ENCODE peak calls at places on chromosomes 5 and 9, in seven cellular contexts. P is midbrain; Y is MM.1S; Z is NAMALWA; C is C1 segment of cervical spinal cord; N is HFFc6; G is activated CD8-positive, alpha-beta memory T cell treated with anti-CD3 and anti-CD28 coated beads, Interleukin-2, amount 50 U/mL, for 48 hours. A is an unnamed sample.

GRCh38 chr5:103307470-103307869 is 48.9 kb downstream of the MACIR start:
- DNase-seq in P (no peak), Y (no peak), Z (no peak), C (no peak), N (no peak), G (no peak), A (no peak)

GRCh38 chr9:126430124-126430523 is 103.5 kb downstream of the MVB12B start:
- DNase-seq in P (no peak), Y (no peak), Z (no peak), C (no peak), N (no peak), G (peak; percentile 25), A (no peak)

GRCh38 chr5:380701-381309 is 59.3 kb downstream of the AHRR start:
- DNase-seq in P (no peak), Y (no peak), Z (no peak), C (no peak), N (no peak), G (peak; percentile 37), A (no peak)

GRCh38 chr9:32869404-32869803 is 86.1 kb downstream of the TMEM215 start:
- DNase-seq in P (no peak), Y (no peak), Z (no peak), C (no peak), N (no peak), G (no peak), A (no peak)

GRCh38 chr5:145936401-145937131 is at the start of gene SH3RF2:
- DNase-seq in P (no peak), Y (no peak), Z (no peak), C (peak; percentile 20), N (peak; percentile 42), G (peak; percentile 62), A (no peak)

GRCh38 chr5:10354048-10354872 is 765 bp downstream of the MARCHF6 start:
- DNase-seq in P (peak; percentile 37), Y (peak; percentile 50), Z (peak; percentile 85), C (peak; percentile 56), N (no peak), G (peak; percentile 79), A (peak; percentile 67)

GRCh38 chr9:134190232-134191121 is 26.1 kb upstream of the RNU6ATAC start:
- DNase-seq in P (no peak), Y (no peak), Z (no peak), C (no peak), N (no peak), G (no peak), A (no peak)

GRCh38 chr5:110351451-110351850 is 375.0 kb downstream of the TMEM232 start:
- DNase-seq in P (no peak), Y (no peak), Z (no peak), C (no peak), N (no peak), G (no peak), A (no peak)

GRCh38 chr9:121750715-121751623 is 99.5 kb downstream of the DAB2IP start:
- DNase-seq in P (peak; percentile 83), Y (no peak), Z (no peak), C (peak; percentile 66), N (no peak), G (no peak), A (no peak)

GRCh38 chr9:135053133-135053532 is 34.3 kb upstream of the OLFM1 start:
- DNase-seq in P (no peak), Y (no peak), Z (peak; percentile 19), C (no peak), N (no peak), G (no peak), A (no peak)

GRCh38 chr9:131875828-131876485 is 136.1 kb upstream of the RAPGEF1 start:
- DNase-seq in P (no peak), Y (no peak), Z (no peak), C (no peak), N (peak; percentile 42), G (no peak), A (no peak)

GRCh38 chr5:2780421-2781171 is 29.1 kb upstream of the IRX2 start:
- DNase-seq in P (no peak), Y (peak; percentile 65), Z (no peak), C (no peak), N (no peak), G (no peak), A (no peak)

GRCh38 chr9:86983260-86984255 is 36.3 kb upstream of the GAS1 start:
- DNase-seq in P (no peak), Y (no peak), Z (no peak), C (no peak), N (peak; percentile 74), G (no peak), A (no peak)

GRCh38 chr9:126980231-126980630 is 65.6 kb downstream of the RALGPS1 start:
- DNase-seq in P (no peak), Y (no peak), Z (no peak), C (no peak), N (no peak), G (no peak), A (no peak)

GRCh38 chr9:2043881-2044462 is 28.8 kb downstream of the SMARCA2 start:
- DNase-seq in P (no peak), Y (no peak), Z (no peak), C (no peak), N (no peak), G (no peak), A (no peak)

GRCh38 chr5:5710471-5710870 is 288.0 kb downstream of the ICE1 start:
- DNase-seq in P (no peak), Y (no peak), Z (no peak), C (no peak), N (no peak), G (no peak), A (no peak)

GRCh38 chr9:27194401-27195091 is 85.5 kb downstream of the TEK start:
- DNase-seq in P (no peak), Y (no peak), Z (no peak), C (no peak), N (peak; percentile 80), G (no peak), A (no peak)

GRCh38 chr5:74209566-74209965 is 431.0 kb downstream of the ENC1 start:
- DNase-seq in P (no peak), Y (no peak), Z (no peak), C (no peak), N (no peak), G (no peak), A (no peak)

GRCh38 chr5:55694152-55694830 is 17.8 kb downstream of the SLC38A9 start:
- DNase-seq in P (no peak), Y (peak; percentile 50), Z (peak; percentile 42), C (no peak), N (peak; percentile 18), G (no peak), A (peak; percentile 62)

GRCh38 chr5:170219615-170220014 is 13.2 kb upstream of the C5orf58 start:
- DNase-seq in P (no peak), Y (no peak), Z (no peak), C (no peak), N (peak; percentile 78), G (no peak), A (peak; percentile 69)

GRCh38 chr5:140223567-140223966 is 48.6 kb downstream of the CYSTM1 start:
- DNase-seq in P (no peak), Y (no peak), Z (no peak), C (no peak), N (no peak), G (no peak), A (no peak)

GRCh38 chr9:136095028-136095494 is at the start of gene NACC2:
- DNase-seq in P (peak; percentile 25), Y (no peak), Z (no peak), C (peak; percentile 59), N (peak; percentile 30), G (no peak), A (no peak)

GRCh38 chr9:19999491-20000057 is 210.7 kb upstream of the SLC24A2 start:
- DNase-seq in P (no peak), Y (no peak), Z (no peak), C (no peak), N (peak; percentile 88), G (peak; percentile 70), A (no peak)

GRCh38 chr9:134399435-134400056 is 73.3 kb downstream of the RXRA start:
- DNase-seq in P (no peak), Y (peak; percentile 21), Z (peak; percentile 47), C (no peak), N (peak; percentile 25), G (no peak), A (peak; percentile 61)

GRCh38 chr5:156815988-156816599 is 34.0 kb upstream of the PPP1R2B start:
- DNase-seq in P (no peak), Y (peak; percentile 69), Z (peak; percentile 51), C (no peak), N (peak; percentile 4), G (no peak), A (peak; percentile 69)

GRCh38 chr9:92637331-92637730 is 32.6 kb downstream of the IPPK start:
- DNase-seq in P (no peak), Y (no peak), Z (no peak), C (no peak), N (no peak), G (peak; percentile 37), A (no peak)

GRCh38 chr5:57600321-57600720 is 117.7 kb upstream of the ACTBL2 start:
- DNase-seq in P (no peak), Y (peak; percentile 66), Z (no peak), C (no peak), N (no peak), G (no peak), A (no peak)

GRCh38 chr9:79592736-79593493 is 21.1 kb downstream of the TLE4 start:
- DNase-seq in P (no peak), Y (peak; percentile 47), Z (no peak), C (no peak), N (no peak), G (no peak), A (no peak)

GRCh38 chr5:92594031-92594430 is 987.0 kb downstream of the NR2F1-AS1 start:
- DNase-seq in P (no peak), Y (no peak), Z (no peak), C (no peak), N (no peak), G (no peak), A (no peak)

GRCh38 chr9:89234636-89235035 is 56.0 kb upstream of the SHC3 start:
- DNase-seq in P (no peak), Y (peak; percentile 73), Z (no peak), C (no peak), N (no peak), G (peak; percentile 73), A (peak; percentile 59)

GRCh38 chr5:87780831-87781760 is 368.4 kb upstream of the CCNH start:
- DNase-seq in P (peak; percentile 94), Y (peak; percentile 90), Z (peak; percentile 92), C (peak; percentile 67), N (peak; percentile 75), G (peak; percentile 81), A (peak; percentile 92)

GRCh38 chr5:73422164-73422563 is 26.4 kb downstream of the FOXD1 start:
- DNase-seq in P (no peak), Y (no peak), Z (peak; percentile 6), C (no peak), N (no peak), G (no peak), A (no peak)

GRCh38 chr9:3920586-3921582 is 379.0 kb downstream of the GLIS3 start:
- DNase-seq in P (no peak), Y (no peak), Z (no peak), C (no peak), N (no peak), G (no peak), A (no peak)

GRCh38 chr9:18786936-18787658 is 245.9 kb downstream of the SAXO1 start:
- DNase-seq in P (no peak), Y (no peak), Z (no peak), C (no peak), N (no peak), G (no peak), A (no peak)

GRCh38 chr9:81529556-81530193 is 159.7 kb downstream of the TLE1 start:
- DNase-seq in P (no peak), Y (no peak), Z (no peak), C (no peak), N (peak; percentile 39), G (no peak), A (no peak)

GRCh38 chr5:178940569-178941360 is at the start of gene ZNF454:
- DNase-seq in P (peak; percentile 98), Y (no peak), Z (no peak), C (peak; percentile 90), N (no peak), G (no peak), A (no peak)

GRCh38 chr9:104866186-104866585 is 61.8 kb downstream of the ABCA1 start:
- DNase-seq in P (no peak), Y (no peak), Z (no peak), C (no peak), N (peak; percentile 23), G (no peak), A (no peak)

GRCh38 chr9:77016526-77017504 is 2.6 kb upstream of the FOXB2 start:
- DNase-seq in P (no peak), Y (no peak), Z (no peak), C (no peak), N (no peak), G (no peak), A (no peak)

A was measured in Karpas-422.